ENCODE peak calls at places on chromosomes 1 and 21, in eight cellular contexts. C is endothelial cell; T is T1000; U is astrocyte of the spinal cord; R is GM04503; I is stimulated activated CD4-positive, alpha-beta T cell treated with anti-CD3 and anti-CD28 coated beads, Interleukin-2, amount 100 ng/mL, for 24 hours; F is DMS153; M is NCI-H460. P is an unnamed sample.

GRCh38 chr1:245263701-245264100 is 108.9 kb downstream of the KIF26B start:
- DNase-seq in C (no peak), T (no peak), U (no peak), R (peak; percentile 58), I (no peak), F (no peak), M (no peak), P (no peak)

GRCh38 chr1:240031414-240031813 is 60.3 kb upstream of the FMN2 start:
- DNase-seq in C (no peak), T (no peak), U (no peak), R (peak; percentile 78), I (no peak), F (no peak), M (no peak), P (no peak)

GRCh38 chr21:35326677-35327076 is 277.6 kb upstream of the RUNX1 start:
- DNase-seq in C (no peak), T (no peak), U (no peak), R (peak; percentile 49), I (no peak), F (no peak), M (no peak), P (no peak)

GRCh38 chr1:100051893-100052292 is 80.8 kb downstream of the SASS6 start:
- DNase-seq in C (no peak), T (no peak), U (no peak), R (no peak), I (no peak), F (no peak), M (no peak), P (no peak)

GRCh38 chr1:117375327-117375726 is 8.1 kb downstream of the MAN1A2 start:
- DNase-seq in C (no peak), T (no peak), U (no peak), R (no peak), I (no peak), F (no peak), M (no peak), P (no peak)

GRCh38 chr1:205294175-205294913 is 27.2 kb downstream of the NUAK2 start:
- DNase-seq in C (no peak), T (peak; percentile 84), U (peak; percentile 80), R (peak; percentile 83), I (no peak), F (no peak), M (peak; percentile 89), P (no peak)

GRCh38 chr1:112618114-112618720 is 724 bp downstream of the ST7L start:
- DNase-seq in C (no peak), T (no peak), U (peak; percentile 46), R (no peak), I (no peak), F (no peak), M (no peak), P (no peak)

GRCh38 chr1:155978973-155979429 is 654 bp upstream of the ARHGEF2 start:
- DNase-seq in C (no peak), T (no peak), U (no peak), R (no peak), I (peak; percentile 37), F (no peak), M (peak; percentile 47), P (no peak)

GRCh38 chr1:222697203-222697602 is 15.1 kb downstream of the AIDA start:
- DNase-seq in C (no peak), T (no peak), U (no peak), R (no peak), I (no peak), F (no peak), M (no peak), P (no peak)

GRCh38 chr1:21295059-21295401 is 4.8 kb upstream of the ECE1 start:
- DNase-seq in C (no peak), T (no peak), U (no peak), R (no peak), I (peak; percentile 56), F (no peak), M (no peak), P (peak; percentile 41)

GRCh38 chr1:3673381-3674099 is 21.2 kb downstream of the TP73 start:
- DNase-seq in C (no peak), T (no peak), U (no peak), R (no peak), I (no peak), F (no peak), M (no peak), P (no peak)

GRCh38 chr1:45009956-45010854 is 919 bp downstream of the HECTD3 start:
- DNase-seq in C (no peak), T (no peak), U (no peak), R (no peak), I (peak; percentile 51), F (peak; percentile 44), M (no peak), P (no peak)

GRCh38 chr1:63480057-63480456 is 43.0 kb downstream of the ITGB3BP start:
- DNase-seq in C (no peak), T (no peak), U (no peak), R (no peak), I (no peak), F (no peak), M (no peak), P (no peak)

GRCh38 chr1:75996196-75996595 is 64.0 kb upstream of the ASB17 start:
- DNase-seq in C (no peak), T (no peak), U (no peak), R (no peak), I (no peak), F (no peak), M (no peak), P (no peak)

GRCh38 chr1:228894442-228894989 is 159.2 kb downstream of the RHOU start:
- DNase-seq in C (no peak), T (no peak), U (no peak), R (no peak), I (no peak), F (no peak), M (no peak), P (no peak)

GRCh38 chr1:165717918-165718515 is 19.7 kb upstream of the ALDH9A1 start:
- DNase-seq in C (peak; percentile 62), T (no peak), U (peak; percentile 70), R (no peak), I (peak; percentile 13), F (peak; percentile 47), M (peak; percentile 68), P (no peak)

GRCh38 chr1:160097196-160097910 is 1.1 kb downstream of the IGSF8 start:
- DNase-seq in C (no peak), T (no peak), U (no peak), R (no peak), I (peak; percentile 45), F (no peak), M (no peak), P (no peak)

GRCh38 chr1:77762072-77762476 is 2.4 kb upstream of the USP33 start:
- DNase-seq in C (no peak), T (no peak), U (peak; percentile 56), R (no peak), I (no peak), F (no peak), M (peak; percentile 51), P (no peak)

GRCh38 chr1:6491480-6491962 is at the start of gene PLEKHG5:
- DNase-seq in C (no peak), T (peak; percentile 71), U (peak; percentile 84), R (no peak), I (peak; percentile 19), F (no peak), M (peak; percentile 48), P (no peak)

GRCh38 chr1:182614796-182615451 is 10.7 kb upstream of the RGS16 start:
- DNase-seq in C (peak; percentile 69), T (peak; percentile 40), U (peak; percentile 87), R (peak; percentile 68), I (peak; percentile 62), F (peak; percentile 81), M (peak; percentile 92), P (peak; percentile 33)

GRCh38 chr1:94935476-94935875 is 8.6 kb upstream of the CNN3 start:
- DNase-seq in C (no peak), T (no peak), U (no peak), R (no peak), I (no peak), F (no peak), M (no peak), P (no peak)

GRCh38 chr1:239951518-239952130 is 140.1 kb upstream of the FMN2 start:
- DNase-seq in C (peak; percentile 72), T (peak; percentile 17), U (peak; percentile 73), R (no peak), I (peak; percentile 65), F (no peak), M (peak; percentile 74), P (no peak)

GRCh38 chr1:161071886-161072371 is 2.2 kb upstream of the ARHGAP30 start:
- DNase-seq in C (peak; percentile 61), T (no peak), U (peak; percentile 21), R (no peak), I (peak; percentile 54), F (peak; percentile 61), M (peak; percentile 44), P (no peak)

GRCh38 chr21:30223596-30223995 is 7.7 kb upstream of the CLDN8 start:
- DNase-seq in C (no peak), T (no peak), U (no peak), R (no peak), I (no peak), F (no peak), M (no peak), P (no peak)

GRCh38 chr21:30638686-30639085 is 3.7 kb downstream of the KRTAP20-2 start:
- DNase-seq in C (no peak), T (no peak), U (no peak), R (no peak), I (no peak), F (no peak), M (no peak), P (no peak)

GRCh38 chr1:246932366-246932700 is 585 bp upstream of the AHCTF1 start:
- DNase-seq in C (no peak), T (no peak), U (no peak), R (no peak), I (no peak), F (no peak), M (no peak), P (no peak)

GRCh38 chr1:109263597-109264378 is 14.4 kb downstream of the CELSR2 start:
- DNase-seq in C (peak; percentile 98), T (peak; percentile 61), U (peak; percentile 81), R (no peak), I (peak; percentile 89), F (peak; percentile 93), M (peak; percentile 85), P (peak; percentile 41)

GRCh38 chr21:25967566-25968438 is 202.8 kb downstream of the APP start:
- DNase-seq in C (no peak), T (no peak), U (no peak), R (no peak), I (no peak), F (no peak), M (no peak), P (no peak)

GRCh38 chr1:23126801-23127200 is 41.9 kb downstream of the LUZP1 start:
- DNase-seq in C (no peak), T (no peak), U (peak; percentile 57), R (no peak), I (no peak), F (no peak), M (no peak), P (no peak)

GRCh38 chr1:61156576-61157239 is 74.3 kb downstream of the NFIA start:
- DNase-seq in C (no peak), T (no peak), U (no peak), R (no peak), I (no peak), F (no peak), M (no peak), P (no peak)

GRCh38 chr1:61301824-61302652 is 219.7 kb downstream of the NFIA start:
- DNase-seq in C (no peak), T (no peak), U (peak; percentile 65), R (peak; percentile 35), I (no peak), F (no peak), M (no peak), P (no peak)

GRCh38 chr1:18899363-18900049 is 2.8 kb downstream of the ALDH4A1 start:
- DNase-seq in C (no peak), T (no peak), U (no peak), R (no peak), I (no peak), F (no peak), M (no peak), P (no peak)

GRCh38 chr1:73765551-73766233 is 432.3 kb downstream of the LRRIQ3 start:
- DNase-seq in C (no peak), T (no peak), U (no peak), R (no peak), I (no peak), F (peak; percentile 38), M (no peak), P (no peak)

GRCh38 chr1:207848234-207848633 is 62.7 kb downstream of the CD34 start:
- DNase-seq in C (no peak), T (no peak), U (peak; percentile 65), R (no peak), I (peak; percentile 67), F (peak; percentile 95), M (peak; percentile 94), P (no peak)

P was measured in effector memory CD4-positive, alpha-beta T cell.